ENCODE peak calls at places on chromosomes 7 and 10, in four cellular contexts. E, A, K and D are unnamed samples.

GRCh38 chr10:102152545-102152890 is 329 bp downstream of the NOLC1 start:
- DNase-seq in E (peak; percentile 68), K (no peak), A (no peak), D (peak; percentile 43)

GRCh38 chr10:90813592-90814365 is 44.1 kb downstream of the HTR7 start:
- DNase-seq in K (no peak), A (no peak), E (no peak), D (no peak)

GRCh38 chr7:81525901-81526300 is 243.9 kb downstream of the HGF start:
- DNase-seq in E (no peak), A (no peak), K (no peak), D (no peak)

GRCh38 chr7:43784030-43785001 is 25.8 kb downstream of the BLVRA start:
- DNase-seq in K (no peak), E (peak; percentile 71), A (peak; percentile 21), D (no peak)

GRCh38 chr10:1577371-1577770 is 160.0 kb downstream of the ADARB2 start:
- DNase-seq in K (no peak), A (no peak), E (no peak), D (no peak)

GRCh38 chr10:79298403-79299244 is 48.6 kb upstream of the PPIF start:
- DNase-seq in K (no peak), E (peak; percentile 55), A (no peak), D (no peak)

GRCh38 chr7:94567396-94567795 is 57.8 kb downstream of the CASD1 start:
- DNase-seq in K (no peak), A (no peak), E (no peak), D (no peak)

GRCh38 chr10:50326757-50327701 is 75.7 kb upstream of the ASAH2 start:
- DNase-seq in K (no peak), A (no peak), E (no peak), D (no peak)

GRCh38 chr7:123494193-123494796 is 40.1 kb downstream of the IQUB start:
- DNase-seq in A (peak; percentile 3), K (no peak), E (no peak), D (no peak)

GRCh38 chr10:48364659-48365405 is 58.4 kb downstream of the MAPK8 start:
- DNase-seq in K (no peak), E (no peak), A (no peak), D (no peak)

GRCh38 chr10:93143286-93143685 is 69.6 kb downstream of the CYP26A1 start:
- DNase-seq in K (no peak), A (no peak), E (no peak), D (no peak)

GRCh38 chr7:151662291-151662690 is 142.6 kb upstream of the RHEB start:
- DNase-seq in A (no peak), E (no peak), K (no peak), D (no peak)

GRCh38 chr10:6211341-6212265 is 8.9 kb downstream of the PFKFB3 start:
- DNase-seq in K (peak; percentile 80), A (no peak), E (no peak), D (peak; percentile 34)

GRCh38 chr10:114547056-114547455 is 111.0 kb downstream of the ABLIM1 start:
- DNase-seq in E (no peak), K (no peak), A (no peak), D (no peak)

GRCh38 chr10:114571316-114571999 is 86.6 kb downstream of the ABLIM1 start:
- DNase-seq in K (no peak), A (no peak), E (no peak), D (no peak)

GRCh38 chr10:13311177-13311575 is 11.3 kb upstream of the PHYH start:
- DNase-seq in A (no peak), K (no peak), E (no peak), D (no peak)

GRCh38 chr10:6741561-6741960 is 161.5 kb upstream of the PRKCQ start:
- DNase-seq in K (no peak), E (no peak), A (no peak), D (no peak)

GRCh38 chr7:96789914-96790313 is 80.3 kb upstream of the SEM1 start:
- DNase-seq in K (no peak), A (no peak), E (no peak), D (no peak)

GRCh38 chr10:114868801-114869200 is 47.2 kb downstream of the FHIP2A start:
- DNase-seq in A (no peak), E (no peak), K (no peak), D (no peak)

GRCh38 chr7:143492043-143492471 is 14.4 kb downstream of the TAS2R41 start:
- DNase-seq in K (no peak), E (no peak), A (no peak), D (no peak)

GRCh38 chr10:3136763-3137611 is 35.6 kb downstream of the PITRM1 start:
- DNase-seq in A (no peak), K (peak; percentile 34), E (no peak), D (peak; percentile 80)

GRCh38 chr7:134587736-134588135 is 38.8 kb downstream of the AKR1B15 start:
- DNase-seq in E (no peak), A (no peak), K (no peak), D (no peak)

GRCh38 chr7:106562711-106563366 is 98.1 kb downstream of the CCDC71L start:
- DNase-seq in A (no peak), K (no peak), E (no peak), D (no peak)

GRCh38 chr7:66265566-66265965 is 60.4 kb downstream of the TPST1 start:
- DNase-seq in A (no peak), K (no peak), E (no peak), D (no peak)

GRCh38 chr7:156107957-156108356 is 295.7 kb upstream of the SHH start:
- DNase-seq in A (no peak), E (no peak), K (no peak), D (no peak)

GRCh38 chr7:23022258-23022745 is 8.4 kb upstream of the HYCC1 start:
- DNase-seq in E (no peak), K (no peak), A (no peak), D (no peak)

GRCh38 chr10:51086695-51087094 is 12.4 kb downstream of the PRKG1 start:
- DNase-seq in A (no peak), K (no peak), E (no peak), D (no peak)

GRCh38 chr7:128833148-128833938 is 3.1 kb downstream of the FLNC start:
- DNase-seq in K (peak; percentile 80), E (no peak), A (no peak), D (peak; percentile 46)

GRCh38 chr10:126350216-126350992 is 37.9 kb downstream of the ADAM12 start:
- DNase-seq in K (peak; percentile 10), A (no peak), E (no peak), D (peak; percentile 12)

GRCh38 chr7:68246189-68246633 is 1249.6 kb downstream of the TYW1 start:
- DNase-seq in A (no peak), E (no peak), K (no peak), D (no peak)

GRCh38 chr10:131532745-131533341 is 221.3 kb upstream of the TCERG1L start:
- DNase-seq in E (no peak), A (no peak), K (no peak), D (no peak)

GRCh38 chr10:129101232-129101980 is 365.6 kb upstream of the MGMT start:
- DNase-seq in K (no peak), A (peak; percentile 16), E (peak; percentile 33), D (no peak)

GRCh38 chr10:71150811-71151210 is 61.6 kb upstream of the UNC5B start:
- DNase-seq in A (no peak), K (no peak), E (no peak), D (no peak)

GRCh38 chr7:16644157-16644556 is 1.4 kb downstream of the ANKMY2 start:
- DNase-seq in E (no peak), K (no peak), A (no peak), D (no peak)